ENCODE peak calls at places on chromosomes 1 and 21, in six cellular contexts. K is lung, Y is ovary, Z is HCT116, B is fibroblast of mammary gland, W is brain microvascular endothelial cell. X is an unnamed sample.

GRCh38 chr1:207463021-207463420 is 8.9 kb downstream of the CR2 start:
- DNase-seq in K (no peak), Y (no peak), Z (no peak), B (peak), W (no peak), X (no peak)

GRCh38 chr1:6614019-6614952 is 755 bp downstream of the PHF13 start:
- DNase-seq in K (peak), Y (peak), Z (no peak), B (no peak), W (no peak), X (no peak)

GRCh38 chr1:95496792-95497191 is 262.8 kb downstream of the RWDD3 start:
- DNase-seq in K (no peak), Y (no peak), Z (no peak), B (no peak), W (no peak), X (no peak)

GRCh38 chr1:18734001-18734400 is 103.4 kb downstream of the PAX7 start:
- DNase-seq in K (no peak), Y (no peak), Z (no peak), B (no peak), W (no peak), X (no peak)

GRCh38 chr1:22665752-22666151 is 12.7 kb downstream of the C1QB start:
- DNase-seq in K (no peak), Y (no peak), Z (peak), B (peak), W (peak), X (no peak)

GRCh38 chr1:202129453-202130274 is 6.9 kb downstream of the GPR37L1 start:
- DNase-seq in K (no peak), Y (no peak), Z (no peak), B (no peak), W (no peak), X (no peak)

GRCh38 chr1:32335951-32336867 is at the start of gene MARCKSL1:
- DNase-seq in K (peak), Y (peak), Z (peak), B (peak), W (peak), X (no peak)

GRCh38 chr1:217911908-217912307 is 280.8 kb downstream of the SPATA17 start:
- DNase-seq in K (no peak), Y (no peak), Z (no peak), B (no peak), W (no peak), X (no peak)

GRCh38 chr1:200296091-200296661 is 113.7 kb downstream of the ZNF281 start:
- DNase-seq in K (no peak), Y (no peak), Z (no peak), B (no peak), W (no peak), X (peak)

GRCh38 chr1:220526294-220526693 is 1.6 kb upstream of the MARK1 start:
- DNase-seq in K (no peak), Y (no peak), Z (no peak), B (no peak), W (no peak), X (no peak)

GRCh38 chr1:54335396-54336056 is 70.7 kb downstream of the SSBP3 start:
- DNase-seq in K (peak), Y (peak), Z (no peak), B (peak), W (peak), X (no peak)

GRCh38 chr1:183730107-183730724 is 74.7 kb upstream of the RGL1 start:
- DNase-seq in K (no peak), Y (no peak), Z (no peak), B (no peak), W (no peak), X (no peak)

GRCh38 chr1:116031299-116031698 is 55.0 kb downstream of the SLC22A15 start:
- DNase-seq in K (peak), Y (no peak), Z (no peak), B (no peak), W (no peak), X (no peak)

GRCh38 chr1:31809698-31810097 is 6.1 kb downstream of the SPOCD1 start:
- DNase-seq in K (no peak), Y (no peak), Z (no peak), B (no peak), W (no peak), X (no peak)

GRCh38 chr21:32237021-32237420 is 41.8 kb downstream of the MIS18A start:
- DNase-seq in K (no peak), Y (no peak), Z (no peak), B (peak), W (no peak), X (no peak)

GRCh38 chr1:12220890-12221289 is 8.9 kb upstream of the VPS13D start:
- DNase-seq in K (no peak), Y (no peak), Z (no peak), B (no peak), W (no peak), X (no peak)

GRCh38 chr1:180946056-180946455 is 33.4 kb downstream of the KIAA1614 start:
- DNase-seq in K (no peak), Y (no peak), Z (no peak), B (no peak), W (no peak), X (no peak)

GRCh38 chr1:65493792-65494191 is 73.3 kb downstream of the LEPR start:
- DNase-seq in K (no peak), Y (no peak), Z (no peak), B (peak), W (no peak), X (peak)

GRCh38 chr1:39230261-39231190 is 26.0 kb downstream of the MACF1 start:
- DNase-seq in K (no peak), Y (no peak), Z (no peak), B (no peak), W (no peak), X (no peak)

DNA sequence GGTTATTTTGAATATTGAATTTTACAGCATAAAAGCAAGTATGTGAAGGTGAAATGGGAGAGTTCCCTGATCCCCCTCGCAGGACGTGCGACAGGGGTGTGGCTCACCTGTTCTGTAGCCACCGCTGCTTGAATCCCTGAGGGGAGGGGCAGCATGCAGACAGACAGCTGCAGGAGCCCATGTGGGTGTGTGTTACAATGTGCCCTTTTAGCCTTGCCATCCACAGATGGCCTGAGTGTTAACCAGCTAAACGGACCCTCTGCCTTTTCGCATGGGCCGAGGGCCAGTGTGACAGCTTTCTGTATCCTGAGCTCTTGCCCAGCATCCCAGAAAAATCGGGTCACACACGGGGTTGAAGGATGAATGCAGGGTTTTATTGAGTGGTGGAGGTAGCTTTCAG is 43.3 kb downstream of the JAM2 start:
- DNase-seq in K (no peak), Y (no peak), Z (no peak), B (no peak), W (no peak), X (no peak)
- H3K4me3 ChIP-seq in K (no peak), Y (no peak), Z (no peak), B (no peak), W (no peak), X (no peak)

GRCh38 chr1:89624715-89625323 is 8.1 kb upstream of the LRRC8C start:
- DNase-seq in K (no peak), Y (no peak), Z (no peak), B (no peak), W (no peak), X (no peak)

GRCh38 chr1:89620664-89621063 is 12.3 kb upstream of the LRRC8C start:
- DNase-seq in K (no peak), Y (no peak), Z (no peak), B (no peak), W (no peak), X (no peak)

GRCh38 chr1:89627596-89627962 is 5.3 kb upstream of the LRRC8C start:
- DNase-seq in K (no peak), Y (no peak), Z (no peak), B (no peak), W (no peak), X (no peak)

GRCh38 chr1:89622895-89623294 is 10.0 kb upstream of the LRRC8C start:
- DNase-seq in K (no peak), Y (no peak), Z (no peak), B (peak), W (no peak), X (no peak)

DNA sequence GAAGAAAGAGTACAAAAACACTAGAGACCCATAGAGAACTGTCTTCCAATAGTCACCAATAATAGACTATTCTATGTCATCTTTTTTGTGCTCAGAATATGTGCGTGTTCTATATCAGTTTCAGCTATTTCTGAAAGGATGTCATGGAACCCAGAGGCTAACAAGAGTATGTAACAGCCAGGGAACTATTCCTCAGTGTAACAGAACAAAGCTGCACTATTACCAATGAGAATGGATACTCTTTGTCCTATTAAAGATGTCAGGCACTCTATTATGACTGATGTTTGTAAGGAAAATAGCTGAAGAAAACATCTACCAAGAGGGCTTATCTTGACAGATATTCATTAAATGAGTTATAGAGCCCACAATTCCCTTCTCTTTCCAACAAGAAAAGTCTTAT is 8.6 kb upstream of the LRRC8C start:
- DNase-seq in K (no peak), Y (no peak), Z (no peak), B (no peak), W (no peak), X (no peak)
- TF ChIP-seq CTCF in K (no peak), Y (no peak), Z (no peak), B (no peak), W (no peak), X (no peak)

GRCh38 chr1:24391882-24392603 is 21.5 kb downstream of the STPG1 start:
- DNase-seq in K (peak), Y (peak), Z (no peak), B (peak), W (peak), X (no peak)

GRCh38 chr1:24392982-24393645 is 20.5 kb downstream of the STPG1 start:
- DNase-seq in K (no peak), Y (no peak), Z (no peak), B (no peak), W (no peak), X (no peak)

GRCh38 chr1:24389231-24389678 is 24.3 kb downstream of the STPG1 start:
- DNase-seq in K (peak), Y (no peak), Z (no peak), B (no peak), W (no peak), X (no peak)

GRCh38 chr1:24392604-24392946 is 21.0 kb downstream of the STPG1 start:
- DNase-seq in K (no peak), Y (no peak), Z (no peak), B (no peak), W (no peak), X (no peak)

GRCh38 chr1:24390924-24391782 is 22.4 kb downstream of the STPG1 start:
- DNase-seq in K (peak), Y (peak), Z (peak), B (peak), W (peak), X (no peak)
- H3K4me3 ChIP-seq in K (no peak), Y (no peak), Z (no peak), B (no peak), W (no peak), X (no peak)

GRCh38 chr1:156140879-156141707 is 12.3 kb upstream of the SEMA4A start:
- DNase-seq in K (no peak), Y (no peak), Z (no peak), B (peak), W (no peak), X (no peak)

GRCh38 chr1:156134716-156135435 is 18.5 kb upstream of the SEMA4A start:
- DNase-seq in K (no peak), Y (no peak), Z (no peak), B (no peak), W (no peak), X (no peak)

GRCh38 chr1:156135930-156136871 is 17.2 kb upstream of the SEMA4A start:
- DNase-seq in K (no peak), Y (no peak), Z (no peak), B (no peak), W (no peak), X (no peak)

GRCh38 chr1:156138366-156138969 is 14.9 kb upstream of the SEMA4A start:
- DNase-seq in K (no peak), Y (no peak), Z (no peak), B (no peak), W (no peak), X (no peak)

DNA sequence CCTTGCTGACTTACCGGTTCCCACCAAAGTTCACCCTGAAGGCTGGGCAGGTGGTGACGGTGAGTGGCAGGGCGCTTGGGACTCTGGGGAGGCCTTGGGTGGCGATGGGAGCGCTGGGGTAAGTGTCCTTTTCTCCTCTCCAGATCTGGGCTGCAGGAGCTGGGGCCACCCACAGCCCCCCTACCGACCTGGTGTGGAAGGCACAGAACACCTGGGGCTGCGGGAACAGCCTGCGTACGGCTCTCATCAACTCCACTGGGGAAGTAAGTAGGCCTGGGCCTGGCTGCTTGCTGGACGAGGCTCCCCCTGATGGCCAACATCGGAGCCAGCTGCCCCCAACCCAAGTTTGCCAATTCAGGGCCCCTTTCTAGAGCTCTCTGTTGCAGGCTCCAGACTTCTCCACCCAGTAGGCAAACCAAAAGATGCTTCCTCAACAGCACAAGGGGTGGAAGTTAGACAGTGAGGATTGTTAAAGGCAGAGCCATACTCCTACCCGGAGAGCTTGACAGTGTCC is 16.4 kb upstream of the SEMA4A start:
- DNase-seq in K (no peak), Y (no peak), Z (no peak), B (no peak), W (no peak), X (no peak)
- TF ChIP-seq CTCF in K (no peak), Y (no peak), Z (no peak), B (no peak), W (peak), X (no peak)